ENCODE peak calls at places on chromosome 10, in five cellular contexts. S, U, F, G and C are unnamed samples.

GRCh38 chr10:29317423-29318021 is 28.7 kb downstream of the LYZL1 start:
- DNase-seq in G (no peak), U (no peak), S (no peak), F (no peak), C (no peak)

GRCh38 chr10:48601789-48602188 is 3.1 kb downstream of the ARHGAP22 start:
- DNase-seq in F (no peak), S (no peak), U (no peak), G (no peak), C (no peak)

GRCh38 chr10:122075171-122075570 is 86.2 kb downstream of the TACC2 start:
- DNase-seq in F (peak), U (no peak), G (no peak), S (no peak), C (no peak)

GRCh38 chr10:88728107-88728763 is 22.2 kb downstream of the LIPK start:
- DNase-seq in S (peak), F (no peak), U (peak), G (peak), C (no peak)

GRCh38 chr10:62382831-62383230 is 8.7 kb downstream of the ZNF365 start:
- DNase-seq in S (no peak), F (no peak), U (no peak), G (no peak), C (no peak)

GRCh38 chr10:101373063-101373462 is 19.1 kb downstream of the BTRC start:
- DNase-seq in G (peak), F (no peak), S (no peak), U (peak), C (no peak)

GRCh38 chr10:110088756-110089155 is 81.0 kb downstream of the ADD3 start:
- DNase-seq in G (no peak), S (no peak), F (no peak), U (no peak), C (no peak)

GRCh38 chr10:35343739-35344138 is 7.4 kb downstream of the CCNY start:
- DNase-seq in S (no peak), U (no peak), G (no peak), F (no peak), C (no peak)

GRCh38 chr10:94997763-94998174 is 59.3 kb downstream of the CYP2C9 start:
- DNase-seq in F (no peak), S (no peak), U (peak), G (peak), C (no peak)

GRCh38 chr10:36764823-36765222 is 360.6 kb upstream of the ANKRD30A start:
- DNase-seq in F (no peak), S (no peak), U (no peak), G (no peak), C (no peak)

DNA sequence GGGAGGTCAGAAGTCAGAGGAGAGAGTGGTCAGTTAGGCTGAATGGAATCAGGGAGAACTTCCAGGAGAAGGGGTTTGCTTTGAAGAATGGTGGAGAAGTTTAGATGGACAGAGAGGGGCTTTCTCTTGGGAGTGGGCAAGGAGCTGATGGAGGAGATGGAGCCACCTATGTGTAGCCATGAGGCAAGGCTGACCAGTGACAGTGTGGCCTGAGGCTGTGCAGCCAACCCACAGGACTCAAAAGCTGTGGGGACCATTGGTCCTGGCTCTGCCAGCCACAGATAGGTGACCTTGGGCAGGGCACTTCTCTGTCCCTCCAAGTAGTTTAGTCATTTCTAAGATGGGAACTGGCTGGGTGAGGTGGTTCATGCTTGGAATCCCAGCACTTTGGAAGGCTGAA is 18.7 kb downstream of the NEURL1 start:
- DNase-seq in U (no peak), S (no peak), F (no peak), G (no peak), C (no peak)
- H3K27ac ChIP-seq in U (no peak), S (no peak), F (no peak), G (no peak), C (no peak)

DNA sequence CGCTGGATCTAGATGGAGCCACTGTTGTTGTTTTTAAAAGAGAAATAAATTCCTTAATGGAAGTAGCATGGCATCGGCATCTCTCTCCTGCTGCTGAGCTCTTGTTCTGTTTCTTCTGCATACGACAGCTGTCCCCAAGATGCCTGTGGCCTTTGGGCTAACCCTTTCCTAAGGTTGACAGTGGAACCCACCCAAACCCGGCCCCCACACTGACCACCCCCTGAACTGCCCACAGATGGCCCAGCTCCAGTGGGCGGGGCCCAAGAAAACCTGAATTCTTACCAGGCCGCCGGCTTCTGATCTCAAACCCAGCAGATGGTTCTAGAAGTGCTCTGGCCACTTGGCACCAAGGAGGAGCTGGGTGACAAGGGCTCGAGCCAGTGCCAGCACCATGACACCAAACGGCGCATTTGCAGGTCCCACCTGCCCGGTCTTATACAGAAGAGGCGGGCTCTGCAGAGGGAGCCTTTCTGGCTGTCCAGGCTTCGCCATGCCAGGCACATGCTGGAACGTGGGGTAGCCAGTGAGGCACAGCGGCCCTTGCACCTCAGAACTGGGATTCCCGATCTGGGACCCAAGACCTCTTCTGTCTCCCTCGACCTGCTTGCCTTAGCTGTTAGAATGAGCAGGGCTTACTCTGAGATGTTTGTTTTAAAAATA is 82.7 kb downstream of the RGS10 start:
- DNase-seq in F (no peak), G (no peak), U (no peak), S (no peak), C (no peak)
- H3K27ac ChIP-seq in F (no peak), G (no peak), U (no peak), S (no peak), C (no peak)

GRCh38 chr10:55212051-55212450 is 411.0 kb upstream of the PCDH15 start:
- DNase-seq in F (no peak), S (no peak), G (no peak), U (no peak), C (no peak)
- H3K27ac ChIP-seq in F (no peak), S (no peak), G (no peak), U (no peak), C (no peak)

GRCh38 chr10:22553452-22553995 is 160.9 kb downstream of the PIP4K2A start:
- DNase-seq in F (no peak), S (no peak), G (no peak), U (no peak), C (no peak)
- H3K27ac ChIP-seq in F (peak), S (no peak), G (peak), U (no peak), C (peak)